ENCODE peak calls at places on chromosomes 2 and 18, in seven cellular contexts. One of them, this sample, is unnamed.
A peak's percentile ranks its signal among the peaks of the same experiment; 100 is the strongest.

GRCh38 chr2:70357076-70358071 is 55.5 kb upstream of the FAM136A start:
- DNase-seq in AG04449: no peak
- DNase-seq in left ventricle myocardium superior: no peak
- DNase-seq in activated T-helper 2 cell treated with anti-CD3 and anti-CD28 coated beads, Interferon-gamma antibody, Interleukin-2, Interleukin-4, amounts not matched to agents 10 μg/mL and 5 μg/mL and 100 μg/mL, durations not matched to agents 14 hours and 24 hours and 36 hours: no peak
- DNase-seq in central memory CD4-positive, alpha-beta T cell: no peak
- DNase-seq in GM23338: peak; percentile 46
- DNase-seq in NCI-H187: no peak
- DNase-seq in this sample: no peak

GRCh38 chr2:54657664-54658083 is 65.8 kb upstream of the EML6 start:
- DNase-seq in AG04449: no peak
- DNase-seq in left ventricle myocardium superior: peak; percentile 72
- DNase-seq in activated T-helper 2 cell treated with anti-CD3 and anti-CD28 coated beads, Interferon-gamma antibody, Interleukin-2, Interleukin-4, amounts not matched to agents 10 μg/mL and 5 μg/mL and 100 μg/mL, durations not matched to agents 14 hours and 24 hours and 36 hours: no peak
- DNase-seq in central memory CD4-positive, alpha-beta T cell: no peak
- DNase-seq in GM23338: peak; percentile 79
- DNase-seq in NCI-H187: peak; percentile 14
- DNase-seq in this sample: no peak

GRCh38 chr18:9792565-9793226 is 84.6 kb downstream of the RAB31 start:
- DNase-seq in AG04449: no peak
- DNase-seq in left ventricle myocardium superior: no peak
- DNase-seq in activated T-helper 2 cell treated with anti-CD3 and anti-CD28 coated beads, Interferon-gamma antibody, Interleukin-2, Interleukin-4, amounts not matched to agents 10 μg/mL and 5 μg/mL and 100 μg/mL, durations not matched to agents 14 hours and 24 hours and 36 hours: no peak
- DNase-seq in central memory CD4-positive, alpha-beta T cell: no peak
- DNase-seq in GM23338: peak; percentile 76
- DNase-seq in NCI-H187: no peak
- DNase-seq in this sample: no peak

GRCh38 chr2:24702800-24703199 is 90.4 kb downstream of the PTRHD1 start:
- DNase-seq in AG04449: peak; percentile 59
- DNase-seq in left ventricle myocardium superior: no peak
- DNase-seq in activated T-helper 2 cell treated with anti-CD3 and anti-CD28 coated beads, Interferon-gamma antibody, Interleukin-2, Interleukin-4, amounts not matched to agents 10 μg/mL and 5 μg/mL and 100 μg/mL, durations not matched to agents 14 hours and 24 hours and 36 hours: no peak
- DNase-seq in central memory CD4-positive, alpha-beta T cell: no peak
- DNase-seq in GM23338: no peak
- DNase-seq in NCI-H187: no peak
- DNase-seq in this sample: no peak

GRCh38 chr18:54224379-54225014 is at the start of gene MBD2:
- DNase-seq in AG04449: peak; percentile 49
- DNase-seq in left ventricle myocardium superior: peak; percentile 98
- DNase-seq in activated T-helper 2 cell treated with anti-CD3 and anti-CD28 coated beads, Interferon-gamma antibody, Interleukin-2, Interleukin-4, amounts not matched to agents 10 μg/mL and 5 μg/mL and 100 μg/mL, durations not matched to agents 14 hours and 24 hours and 36 hours: peak; percentile 91
- DNase-seq in central memory CD4-positive, alpha-beta T cell: peak; percentile 93
- DNase-seq in GM23338: peak; percentile 98
- DNase-seq in NCI-H187: peak; percentile 87
- DNase-seq in this sample: peak; percentile 88

GRCh38 chr2:223969856-223970255 is 12.6 kb downstream of the MRPL44 start:
- DNase-seq in AG04449: no peak
- DNase-seq in left ventricle myocardium superior: no peak
- DNase-seq in activated T-helper 2 cell treated with anti-CD3 and anti-CD28 coated beads, Interferon-gamma antibody, Interleukin-2, Interleukin-4, amounts not matched to agents 10 μg/mL and 5 μg/mL and 100 μg/mL, durations not matched to agents 14 hours and 24 hours and 36 hours: no peak
- DNase-seq in central memory CD4-positive, alpha-beta T cell: no peak
- DNase-seq in GM23338: no peak
- DNase-seq in NCI-H187: no peak
- DNase-seq in this sample: no peak

GRCh38 chr2:239852272-239852671 is 172.9 kb downstream of the NDUFA10 start:
- DNase-seq in AG04449: no peak
- DNase-seq in left ventricle myocardium superior: no peak
- DNase-seq in activated T-helper 2 cell treated with anti-CD3 and anti-CD28 coated beads, Interferon-gamma antibody, Interleukin-2, Interleukin-4, amounts not matched to agents 10 μg/mL and 5 μg/mL and 100 μg/mL, durations not matched to agents 14 hours and 24 hours and 36 hours: no peak
- DNase-seq in central memory CD4-positive, alpha-beta T cell: no peak
- DNase-seq in GM23338: no peak
- DNase-seq in NCI-H187: no peak
- DNase-seq in this sample: no peak

GRCh38 chr2:110149330-110150220 is 34.0 kb upstream of the MALL start:
- DNase-seq in AG04449: peak; percentile 67
- DNase-seq in left ventricle myocardium superior: no peak
- DNase-seq in activated T-helper 2 cell treated with anti-CD3 and anti-CD28 coated beads, Interferon-gamma antibody, Interleukin-2, Interleukin-4, amounts not matched to agents 10 μg/mL and 5 μg/mL and 100 μg/mL, durations not matched to agents 14 hours and 24 hours and 36 hours: no peak
- DNase-seq in central memory CD4-positive, alpha-beta T cell: no peak
- DNase-seq in GM23338: no peak
- DNase-seq in NCI-H187: no peak
- DNase-seq in this sample: no peak

GRCh38 chr2:35114765-35115164 is 1240.8 kb upstream of the CRIM1 start:
- DNase-seq in AG04449: no peak
- DNase-seq in left ventricle myocardium superior: no peak
- DNase-seq in activated T-helper 2 cell treated with anti-CD3 and anti-CD28 coated beads, Interferon-gamma antibody, Interleukin-2, Interleukin-4, amounts not matched to agents 10 μg/mL and 5 μg/mL and 100 μg/mL, durations not matched to agents 14 hours and 24 hours and 36 hours: no peak
- DNase-seq in central memory CD4-positive, alpha-beta T cell: no peak
- DNase-seq in GM23338: peak; percentile 58
- DNase-seq in NCI-H187: no peak
- DNase-seq in this sample: no peak

GRCh38 chr2:65057391-65058052 is 1.3 kb downstream of the CEP68 start:
- DNase-seq in AG04449: no peak
- DNase-seq in left ventricle myocardium superior: no peak
- DNase-seq in activated T-helper 2 cell treated with anti-CD3 and anti-CD28 coated beads, Interferon-gamma antibody, Interleukin-2, Interleukin-4, amounts not matched to agents 10 μg/mL and 5 μg/mL and 100 μg/mL, durations not matched to agents 14 hours and 24 hours and 36 hours: peak; percentile 67
- DNase-seq in central memory CD4-positive, alpha-beta T cell: peak; percentile 84
- DNase-seq in GM23338: peak; percentile 40
- DNase-seq in NCI-H187: peak; percentile 22
- DNase-seq in this sample: no peak

GRCh38 chr2:178804791-178805190 is 2.4 kb downstream of the TTN start:
- DNase-seq in AG04449: no peak
- DNase-seq in left ventricle myocardium superior: no peak
- DNase-seq in activated T-helper 2 cell treated with anti-CD3 and anti-CD28 coated beads, Interferon-gamma antibody, Interleukin-2, Interleukin-4, amounts not matched to agents 10 μg/mL and 5 μg/mL and 100 μg/mL, durations not matched to agents 14 hours and 24 hours and 36 hours: no peak
- DNase-seq in central memory CD4-positive, alpha-beta T cell: no peak
- DNase-seq in GM23338: peak; percentile 78
- DNase-seq in NCI-H187: no peak
- DNase-seq in this sample: no peak

GRCh38 chr2:193112986-193113385 is 918.3 kb upstream of the TMEFF2 start:
- DNase-seq in AG04449: no peak
- DNase-seq in left ventricle myocardium superior: no peak
- DNase-seq in activated T-helper 2 cell treated with anti-CD3 and anti-CD28 coated beads, Interferon-gamma antibody, Interleukin-2, Interleukin-4, amounts not matched to agents 10 μg/mL and 5 μg/mL and 100 μg/mL, durations not matched to agents 14 hours and 24 hours and 36 hours: no peak
- DNase-seq in central memory CD4-positive, alpha-beta T cell: no peak
- DNase-seq in GM23338: no peak
- DNase-seq in NCI-H187: no peak
- DNase-seq in this sample: no peak

GRCh38 chr18:22670914-22671313 is 253.2 kb upstream of the CTAGE1 start:
- DNase-seq in AG04449: no peak
- DNase-seq in left ventricle myocardium superior: no peak
- DNase-seq in activated T-helper 2 cell treated with anti-CD3 and anti-CD28 coated beads, Interferon-gamma antibody, Interleukin-2, Interleukin-4, amounts not matched to agents 10 μg/mL and 5 μg/mL and 100 μg/mL, durations not matched to agents 14 hours and 24 hours and 36 hours: no peak
- DNase-seq in central memory CD4-positive, alpha-beta T cell: no peak
- DNase-seq in GM23338: no peak
- DNase-seq in NCI-H187: no peak
- DNase-seq in this sample: no peak

GRCh38 chr2:16613475-16613874 is 52.2 kb downstream of the CYRIA start:
- DNase-seq in AG04449: no peak
- DNase-seq in left ventricle myocardium superior: no peak
- DNase-seq in activated T-helper 2 cell treated with anti-CD3 and anti-CD28 coated beads, Interferon-gamma antibody, Interleukin-2, Interleukin-4, amounts not matched to agents 10 μg/mL and 5 μg/mL and 100 μg/mL, durations not matched to agents 14 hours and 24 hours and 36 hours: no peak
- DNase-seq in central memory CD4-positive, alpha-beta T cell: no peak
- DNase-seq in GM23338: peak; percentile 56
- DNase-seq in NCI-H187: peak; percentile 17
- DNase-seq in this sample: no peak

GRCh38 chr2:43348904-43349725 is 122.7 kb upstream of the ZFP36L2 start:
- DNase-seq in AG04449: no peak
- DNase-seq in left ventricle myocardium superior: no peak
- DNase-seq in activated T-helper 2 cell treated with anti-CD3 and anti-CD28 coated beads, Interferon-gamma antibody, Interleukin-2, Interleukin-4, amounts not matched to agents 10 μg/mL and 5 μg/mL and 100 μg/mL, durations not matched to agents 14 hours and 24 hours and 36 hours: no peak
- DNase-seq in central memory CD4-positive, alpha-beta T cell: no peak
- DNase-seq in GM23338: no peak
- DNase-seq in NCI-H187: no peak
- DNase-seq in this sample: no peak

GRCh38 chr18:21452381-21452780 is 148.1 kb downstream of the ESCO1 start:
- DNase-seq in AG04449: no peak
- DNase-seq in left ventricle myocardium superior: no peak
- DNase-seq in activated T-helper 2 cell treated with anti-CD3 and anti-CD28 coated beads, Interferon-gamma antibody, Interleukin-2, Interleukin-4, amounts not matched to agents 10 μg/mL and 5 μg/mL and 100 μg/mL, durations not matched to agents 14 hours and 24 hours and 36 hours: no peak
- DNase-seq in central memory CD4-positive, alpha-beta T cell: no peak
- DNase-seq in GM23338: no peak
- DNase-seq in NCI-H187: no peak
- DNase-seq in this sample: no peak

GRCh38 chr2:24456610-24457556 is 34.2 kb upstream of the NCOA1 start:
- DNase-seq in AG04449: no peak
- DNase-seq in left ventricle myocardium superior: peak; percentile 79
- DNase-seq in activated T-helper 2 cell treated with anti-CD3 and anti-CD28 coated beads, Interferon-gamma antibody, Interleukin-2, Interleukin-4, amounts not matched to agents 10 μg/mL and 5 μg/mL and 100 μg/mL, durations not matched to agents 14 hours and 24 hours and 36 hours: no peak
- DNase-seq in central memory CD4-positive, alpha-beta T cell: no peak
- DNase-seq in GM23338: no peak
- DNase-seq in NCI-H187: no peak
- DNase-seq in this sample: no peak

GRCh38 chr2:135063210-135063609 is 11.1 kb downstream of the RAB3GAP1 start:
- DNase-seq in AG04449: no peak
- DNase-seq in left ventricle myocardium superior: no peak
- DNase-seq in activated T-helper 2 cell treated with anti-CD3 and anti-CD28 coated beads, Interferon-gamma antibody, Interleukin-2, Interleukin-4, amounts not matched to agents 10 μg/mL and 5 μg/mL and 100 μg/mL, durations not matched to agents 14 hours and 24 hours and 36 hours: no peak
- DNase-seq in central memory CD4-positive, alpha-beta T cell: no peak
- DNase-seq in GM23338: no peak
- DNase-seq in NCI-H187: no peak
- DNase-seq in this sample: no peak

GRCh38 chr2:176745543-176746331 is 466.9 kb upstream of the HNRNPA3 start:
- DNase-seq in AG04449: no peak
- DNase-seq in left ventricle myocardium superior: no peak
- DNase-seq in activated T-helper 2 cell treated with anti-CD3 and anti-CD28 coated beads, Interferon-gamma antibody, Interleukin-2, Interleukin-4, amounts not matched to agents 10 μg/mL and 5 μg/mL and 100 μg/mL, durations not matched to agents 14 hours and 24 hours and 36 hours: no peak
- DNase-seq in central memory CD4-positive, alpha-beta T cell: no peak
- DNase-seq in GM23338: peak; percentile 49
- DNase-seq in NCI-H187: no peak
- DNase-seq in this sample: no peak

GRCh38 chr2:160209457-160209856 is 9.4 kb upstream of the ITGB6 start:
- DNase-seq in AG04449: peak; percentile 98
- DNase-seq in left ventricle myocardium superior: no peak
- DNase-seq in activated T-helper 2 cell treated with anti-CD3 and anti-CD28 coated beads, Interferon-gamma antibody, Interleukin-2, Interleukin-4, amounts not matched to agents 10 μg/mL and 5 μg/mL and 100 μg/mL, durations not matched to agents 14 hours and 24 hours and 36 hours: no peak
- DNase-seq in central memory CD4-positive, alpha-beta T cell: no peak
- DNase-seq in GM23338: no peak
- DNase-seq in NCI-H187: no peak
- DNase-seq in this sample: no peak

GRCh38 chr2:120535081-120535480 is 189.1 kb downstream of the INHBB start:
- DNase-seq in AG04449: no peak
- DNase-seq in left ventricle myocardium superior: no peak
- DNase-seq in activated T-helper 2 cell treated with anti-CD3 and anti-CD28 coated beads, Interferon-gamma antibody, Interleukin-2, Interleukin-4, amounts not matched to agents 10 μg/mL and 5 μg/mL and 100 μg/mL, durations not matched to agents 14 hours and 24 hours and 36 hours: no peak
- DNase-seq in central memory CD4-positive, alpha-beta T cell: no peak
- DNase-seq in GM23338: no peak
- DNase-seq in NCI-H187: no peak
- DNase-seq in this sample: no peak

GRCh38 chr2:56522605-56523089 is 338.9 kb downstream of the CCDC85A start:
- DNase-seq in AG04449: no peak
- DNase-seq in left ventricle myocardium superior: peak; percentile 46
- DNase-seq in activated T-helper 2 cell treated with anti-CD3 and anti-CD28 coated beads, Interferon-gamma antibody, Interleukin-2, Interleukin-4, amounts not matched to agents 10 μg/mL and 5 μg/mL and 100 μg/mL, durations not matched to agents 14 hours and 24 hours and 36 hours: no peak
- DNase-seq in central memory CD4-positive, alpha-beta T cell: no peak
- DNase-seq in GM23338: no peak
- DNase-seq in NCI-H187: peak; percentile 96
- DNase-seq in this sample: peak; percentile 20

GRCh38 chr2:233409286-233409991 is 55.1 kb downstream of the DGKD start:
- DNase-seq in AG04449: no peak
- DNase-seq in left ventricle myocardium superior: peak; percentile 53
- DNase-seq in activated T-helper 2 cell treated with anti-CD3 and anti-CD28 coated beads, Interferon-gamma antibody, Interleukin-2, Interleukin-4, amounts not matched to agents 10 μg/mL and 5 μg/mL and 100 μg/mL, durations not matched to agents 14 hours and 24 hours and 36 hours: no peak
- DNase-seq in central memory CD4-positive, alpha-beta T cell: peak; percentile 57
- DNase-seq in GM23338: no peak
- DNase-seq in NCI-H187: no peak
- DNase-seq in this sample: no peak

GRCh38 chr2:182650704-182651103 is 65.4 kb upstream of the DNAJC10 start:
- DNase-seq in AG04449: peak; percentile 34
- DNase-seq in left ventricle myocardium superior: no peak
- DNase-seq in activated T-helper 2 cell treated with anti-CD3 and anti-CD28 coated beads, Interferon-gamma antibody, Interleukin-2, Interleukin-4, amounts not matched to agents 10 μg/mL and 5 μg/mL and 100 μg/mL, durations not matched to agents 14 hours and 24 hours and 36 hours: no peak
- DNase-seq in central memory CD4-positive, alpha-beta T cell: no peak
- DNase-seq in GM23338: peak; percentile 73
- DNase-seq in NCI-H187: no peak
- DNase-seq in this sample: peak; percentile 30

GRCh38 chr2:103284750-103285149 is 522.9 kb downstream of the TMEM182 start:
- DNase-seq in AG04449: no peak
- DNase-seq in left ventricle myocardium superior: no peak
- DNase-seq in activated T-helper 2 cell treated with anti-CD3 and anti-CD28 coated beads, Interferon-gamma antibody, Interleukin-2, Interleukin-4, amounts not matched to agents 10 μg/mL and 5 μg/mL and 100 μg/mL, durations not matched to agents 14 hours and 24 hours and 36 hours: no peak
- DNase-seq in central memory CD4-positive, alpha-beta T cell: no peak
- DNase-seq in GM23338: peak; percentile 32
- DNase-seq in NCI-H187: no peak
- DNase-seq in this sample: no peak

GRCh38 chr2:26745609-26746327 is 18.3 kb upstream of the SLC35F6 start:
- DNase-seq in AG04449: no peak
- DNase-seq in left ventricle myocardium superior: peak; percentile 88
- DNase-seq in activated T-helper 2 cell treated with anti-CD3 and anti-CD28 coated beads, Interferon-gamma antibody, Interleukin-2, Interleukin-4, amounts not matched to agents 10 μg/mL and 5 μg/mL and 100 μg/mL, durations not matched to agents 14 hours and 24 hours and 36 hours: peak; percentile 53
- DNase-seq in central memory CD4-positive, alpha-beta T cell: peak; percentile 48
- DNase-seq in GM23338: peak; percentile 90
- DNase-seq in NCI-H187: peak; percentile 75
- DNase-seq in this sample: peak; percentile 25

GRCh38 chr2:217392930-217393584 is 533.2 kb upstream of the TNP1 start:
- DNase-seq in AG04449: no peak
- DNase-seq in left ventricle myocardium superior: no peak
- DNase-seq in activated T-helper 2 cell treated with anti-CD3 and anti-CD28 coated beads, Interferon-gamma antibody, Interleukin-2, Interleukin-4, amounts not matched to agents 10 μg/mL and 5 μg/mL and 100 μg/mL, durations not matched to agents 14 hours and 24 hours and 36 hours: no peak
- DNase-seq in central memory CD4-positive, alpha-beta T cell: no peak
- DNase-seq in GM23338: no peak
- DNase-seq in NCI-H187: no peak
- DNase-seq in this sample: no peak

GRCh38 chr18:25275414-25276001 is 76.5 kb downstream of the ZNF521 start:
- DNase-seq in AG04449: no peak
- DNase-seq in left ventricle myocardium superior: no peak
- DNase-seq in activated T-helper 2 cell treated with anti-CD3 and anti-CD28 coated beads, Interferon-gamma antibody, Interleukin-2, Interleukin-4, amounts not matched to agents 10 μg/mL and 5 μg/mL and 100 μg/mL, durations not matched to agents 14 hours and 24 hours and 36 hours: no peak
- DNase-seq in central memory CD4-positive, alpha-beta T cell: no peak
- DNase-seq in GM23338: no peak
- DNase-seq in NCI-H187: no peak
- DNase-seq in this sample: no peak